ENCODE peak calls at places on chromosomes 11 and 22, in seven cellular contexts. One of them, this sample, is unnamed.

GRCh38 chr11:17713851-17714250 is 5.5 kb upstream of the MYOD1 start:
- DNase-seq in globus pallidus: no peak
- DNase-seq in SJCRH30: peak
- DNase-seq in stomach: no peak
- DNase-seq in Calu3: no peak
- DNase-seq in kidney: no peak
- DNase-seq in HFFc6: no peak
- DNase-seq in this sample: no peak

GRCh38 chr11:60785806-60786361 is 751 bp downstream of the MS4A10 start:
- DNase-seq in globus pallidus: no peak
- DNase-seq in SJCRH30: no peak
- DNase-seq in stomach: no peak
- DNase-seq in Calu3: no peak
- DNase-seq in kidney: peak
- DNase-seq in HFFc6: peak
- DNase-seq in this sample: no peak

GRCh38 chr22:46110215-46110614 is 40.1 kb upstream of the PPARA start:
- DNase-seq in globus pallidus: no peak
- DNase-seq in SJCRH30: no peak
- DNase-seq in stomach: no peak
- DNase-seq in Calu3: peak
- DNase-seq in kidney: no peak
- DNase-seq in HFFc6: no peak
- DNase-seq in this sample: no peak

GRCh38 chr22:23458663-23459541 is 121.2 kb downstream of the IGLL1 start:
- DNase-seq in globus pallidus: no peak
- DNase-seq in SJCRH30: no peak
- DNase-seq in stomach: no peak
- DNase-seq in Calu3: no peak
- DNase-seq in kidney: peak
- DNase-seq in HFFc6: no peak
- DNase-seq in this sample: no peak

GRCh38 chr11:103202048-103202651 is 92.9 kb downstream of the DYNC2H1 start:
- DNase-seq in globus pallidus: peak
- DNase-seq in SJCRH30: peak
- DNase-seq in stomach: no peak
- DNase-seq in Calu3: no peak
- DNase-seq in kidney: no peak
- DNase-seq in HFFc6: peak
- DNase-seq in this sample: no peak

GRCh38 chr11:95296621-95297025 is 65.6 kb upstream of the SESN3 start:
- DNase-seq in globus pallidus: no peak
- DNase-seq in SJCRH30: no peak
- DNase-seq in stomach: no peak
- DNase-seq in Calu3: no peak
- DNase-seq in kidney: no peak
- DNase-seq in HFFc6: no peak
- DNase-seq in this sample: no peak

GRCh38 chr11:74822187-74822586 is 73.5 kb downstream of the RNF169 start:
- DNase-seq in globus pallidus: peak
- DNase-seq in SJCRH30: no peak
- DNase-seq in stomach: no peak
- DNase-seq in Calu3: no peak
- DNase-seq in kidney: no peak
- DNase-seq in HFFc6: peak
- DNase-seq in this sample: no peak

GRCh38 chr11:126189109-126189929 is 22.1 kb downstream of the RPUSD4 start:
- DNase-seq in globus pallidus: no peak
- DNase-seq in SJCRH30: no peak
- DNase-seq in stomach: no peak
- DNase-seq in Calu3: no peak
- DNase-seq in kidney: no peak
- DNase-seq in HFFc6: no peak
- DNase-seq in this sample: no peak

GRCh38 chr11:104736503-104736902 is 161.8 kb downstream of the CASP12 start:
- DNase-seq in globus pallidus: no peak
- DNase-seq in SJCRH30: no peak
- DNase-seq in stomach: no peak
- DNase-seq in Calu3: no peak
- DNase-seq in kidney: no peak
- DNase-seq in HFFc6: no peak
- DNase-seq in this sample: no peak

GRCh38 chr22:46626911-46627805 is 7.0 kb downstream of the GRAMD4 start:
- DNase-seq in globus pallidus: no peak
- DNase-seq in SJCRH30: no peak
- DNase-seq in stomach: no peak
- DNase-seq in Calu3: no peak
- DNase-seq in kidney: peak
- DNase-seq in HFFc6: no peak
- DNase-seq in this sample: peak

GRCh38 chr11:12234216-12234615 is 123.8 kb downstream of the MICAL2 start:
- DNase-seq in globus pallidus: no peak
- DNase-seq in SJCRH30: no peak
- DNase-seq in stomach: no peak
- DNase-seq in Calu3: no peak
- DNase-seq in kidney: no peak
- DNase-seq in HFFc6: no peak
- DNase-seq in this sample: no peak

GRCh38 chr22:46803031-46803880 is 40.8 kb downstream of the TBC1D22A start:
- DNase-seq in globus pallidus: no peak
- DNase-seq in SJCRH30: peak
- DNase-seq in stomach: peak
- DNase-seq in Calu3: peak
- DNase-seq in kidney: peak
- DNase-seq in HFFc6: no peak
- DNase-seq in this sample: peak

GRCh38 chr11:125443767-125444311 is 52.2 kb downstream of the FEZ1 start:
- DNase-seq in globus pallidus: no peak
- DNase-seq in SJCRH30: no peak
- DNase-seq in stomach: no peak
- DNase-seq in Calu3: no peak
- DNase-seq in kidney: no peak
- DNase-seq in HFFc6: no peak
- DNase-seq in this sample: no peak

GRCh38 chr11:133911169-133911568 is 45.6 kb downstream of the IGSF9B start:
- DNase-seq in globus pallidus: no peak
- DNase-seq in SJCRH30: no peak
- DNase-seq in stomach: no peak
- DNase-seq in Calu3: peak
- DNase-seq in kidney: no peak
- DNase-seq in HFFc6: no peak
- DNase-seq in this sample: no peak

This sample was measured in Right ventricle myocardium inferior.